ENCODE peak calls at places on chromosomes 11 and 22, in five cellular contexts. Z is kidney tubule cell, C is NCI-H2029, K is NCI-H2171, D is AG08395. L is an unnamed sample.

GRCh38 chr22:17063372-17064106 is 21.3 kb upstream of the IL17RA start:
- DNase-seq in C (no peak), D (no peak), Z (no peak), K (no peak), L (no peak)

GRCh38 chr11:69131644-69132300 is 24.0 kb upstream of the SMIM38 start:
- DNase-seq in K (peak), Z (peak), C (peak), D (peak), L (peak)

GRCh38 chr11:73177380-73178091 is 35.4 kb upstream of the FCHSD2 start:
- DNase-seq in C (no peak), K (no peak), Z (no peak), D (peak), L (no peak)

GRCh38 chr11:125952973-125953372 is 7.1 kb downstream of the VSIG10L2 start:
- DNase-seq in K (no peak), Z (no peak), C (peak), D (no peak), L (no peak)

GRCh38 chr22:43474161-43475101 is 62.6 kb downstream of the MPPED1 start:
- DNase-seq in D (no peak), Z (no peak), K (no peak), C (no peak), L (no peak)

GRCh38 chr22:33659423-33659822 is 260.9 kb downstream of the LARGE1 start:
- DNase-seq in K (no peak), Z (no peak), D (peak), C (no peak), L (peak)

GRCh38 chr11:125401746-125402145 is 94.3 kb downstream of the FEZ1 start:
- DNase-seq in C (no peak), D (no peak), K (no peak), Z (no peak), L (no peak)

GRCh38 chr11:64333556-64333955 is 6.4 kb upstream of the CCDC88B start:
- DNase-seq in C (no peak), K (no peak), D (no peak), Z (no peak), L (no peak)

GRCh38 chr11:127866109-127866508 is 721.2 kb downstream of the ETS1 start:
- DNase-seq in C (no peak), K (no peak), D (no peak), Z (no peak), L (no peak)

GRCh38 chr11:46243796-46244109 is 33.7 kb upstream of the CREB3L1 start:
- DNase-seq in K (no peak), C (no peak), Z (no peak), D (no peak), L (no peak)

GRCh38 chr11:29300441-29300840 is 716.4 kb downstream of the KCNA4 start:
- DNase-seq in Z (peak), C (no peak), D (peak), K (no peak), L (no peak)

GRCh38 chr11:132114743-132115142 is 744.3 kb downstream of the NTM start:
- DNase-seq in K (no peak), C (no peak), Z (no peak), D (no peak), L (no peak)

GRCh38 chr22:49208003-49208402 is 619.7 kb downstream of the BRD1 start:
- DNase-seq in D (no peak), K (no peak), Z (no peak), C (no peak), L (no peak)